ENCODE peak calls at places on chromosomes 6 and 20, in ten cellular contexts. Y, N, P, Z, J, X, T, E, H and S are unnamed samples.
A peak's percentile ranks its signal among the peaks of the same experiment; 100 is the strongest.

GRCh38 chr20:29079769-29080690 is 2177.4 kb upstream of the DEFB115 start:
- DNase-seq in T (no peak), P (no peak), N (no peak), X (no peak), Y (peak; percentile 73), Z (peak; percentile 29), H (peak; percentile 14), E (peak; percentile 92), J (no peak), S (no peak)

GRCh38 chr6:42745083-42745637 is 743 bp downstream of the TBCC start:
- DNase-seq in H (peak; percentile 19), N (peak; percentile 41), X (peak; percentile 40), T (peak; percentile 49), J (peak; percentile 83), E (peak; percentile 27), Y (no peak), P (peak; percentile 14), Z (peak; percentile 29), S (no peak)

GRCh38 chr6:14858808-14859207 is 387.1 kb upstream of the JARID2 start:
- DNase-seq in N (no peak), Z (no peak), Y (no peak), H (no peak), P (no peak), J (peak; percentile 28), E (no peak), T (no peak), X (no peak), S (no peak)

GRCh38 chr6:3390698-3391097 is 66.2 kb downstream of the SLC22A23 start:
- DNase-seq in Z (peak; percentile 70), J (no peak), N (peak; percentile 88), E (peak; percentile 88), Y (no peak), H (peak; percentile 90), X (peak; percentile 79), P (no peak), T (no peak), S (no peak)

GRCh38 chr20:4677846-4678245 is 43.9 kb upstream of the PRND start:
- DNase-seq in T (no peak), X (no peak), P (no peak), E (no peak), J (no peak), N (no peak), Z (no peak), H (no peak), Y (no peak), S (no peak)

GRCh38 chr6:32668226-32668747 is 1.8 kb upstream of the HLA-DQB1 start:
- DNase-seq in Z (peak; percentile 43), H (no peak), E (peak; percentile 34), X (peak; percentile 13), T (peak; percentile 66), J (no peak), P (no peak), N (peak; percentile 26), Y (no peak), S (no peak)

GRCh38 chr6:160971151-160971550 is 20.4 kb upstream of the MAP3K4 start:
- DNase-seq in X (no peak), T (no peak), E (no peak), H (no peak), Z (no peak), J (no peak), N (no peak), P (no peak), Y (no peak), S (no peak)

GRCh38 chr6:42138630-42139619 is 3.5 kb downstream of the C6orf132 start:
- DNase-seq in E (peak; percentile 42), P (no peak), H (no peak), N (no peak), Y (no peak), T (no peak), J (no peak), X (no peak), Z (no peak), S (no peak)

GRCh38 chr20:3276400-3277015 is 37.5 kb upstream of the SLC4A11 start:
- DNase-seq in Y (no peak), J (peak; percentile 60), N (no peak), P (no peak), Z (no peak), E (peak; percentile 54), X (no peak), T (peak; percentile 54), H (peak; percentile 59), S (no peak)

GRCh38 chr6:45420083-45420908 is 42.6 kb upstream of the SUPT3H start:
- DNase-seq in E (peak; percentile 79), J (peak; percentile 82), N (peak; percentile 56), Z (peak; percentile 24), X (no peak), P (no peak), T (peak; percentile 20), Y (peak; percentile 53), H (peak; percentile 66), S (no peak)

GRCh38 chr6:3885262-3886036 is 36.3 kb downstream of the FAM50B start:
- DNase-seq in J (no peak), E (no peak), Z (no peak), H (no peak), X (no peak), T (no peak), Y (no peak), N (no peak), P (no peak), S (no peak)

GRCh38 chr6:26158581-26159416 is 71.6 kb downstream of the HFE start:
- DNase-seq in H (peak; percentile 60), Y (peak; percentile 72), T (no peak), Z (peak; percentile 72), N (peak; percentile 87), P (no peak), X (peak; percentile 52), E (peak; percentile 60), J (peak; percentile 91), S (no peak)

GRCh38 chr6:31049518-31049917 is 39.2 kb downstream of the MUC22 start:
- DNase-seq in E (no peak), J (no peak), N (no peak), X (no peak), T (no peak), P (no peak), H (no peak), Z (no peak), Y (no peak), S (no peak)

GRCh38 chr20:44648579-44648978 is 2.9 kb downstream of the ADA start:
- DNase-seq in E (no peak), X (no peak), J (peak; percentile 39), Y (no peak), T (no peak), Z (no peak), P (no peak), H (no peak), N (no peak), S (no peak)

GRCh38 chr20:46844965-46845364 is 49.7 kb upstream of the EYA2 start:
- DNase-seq in P (no peak), X (no peak), J (no peak), N (no peak), T (no peak), E (no peak), Z (no peak), H (no peak), Y (no peak), S (no peak)

GRCh38 chr6:166950443-166950821 is 5.9 kb downstream of the RNASET2 start:
- DNase-seq in T (peak; percentile 68), H (no peak), J (no peak), P (no peak), Z (no peak), E (no peak), X (no peak), N (peak; percentile 38), Y (peak; percentile 32), S (no peak)

GRCh38 chr20:37543828-37544227 is 16.2 kb upstream of the BLCAP start:
- DNase-seq in T (no peak), Y (no peak), X (no peak), Z (no peak), P (no peak), N (no peak), E (peak; percentile 70), J (peak; percentile 50), H (peak; percentile 59), S (peak; percentile 18)
- TF ChIP-seq CTCF in T (no peak), Y (no peak), X (no peak), Z (no peak), P (peak; percentile 47), N (peak; percentile 20), E (peak; percentile 56), J (peak; percentile 34), H (peak; percentile 50), S (peak; percentile 66)

GRCh38 chr20:36728986-36729385 is 16.9 kb downstream of the NDRG3 start:
- DNase-seq in E (peak; percentile 19), Z (no peak), P (no peak), N (no peak), T (peak; percentile 35), Y (no peak), X (no peak), H (peak; percentile 8), J (peak; percentile 66), S (no peak)
- TF ChIP-seq CTCF in E (no peak), Z (no peak), P (no peak), N (no peak), T (no peak), Y (no peak), X (no peak), H (no peak), J (peak; percentile 39), S (peak; percentile 26)

GRCh38 chr20:57388953-57389694 is 2.1 kb upstream of the RBM38 start:
- DNase-seq in X (peak; percentile 82), H (peak; percentile 79), T (peak; percentile 87), P (peak; percentile 54), N (peak; percentile 90), J (peak; percentile 93), Z (peak; percentile 89), Y (peak; percentile 97), E (peak; percentile 84), S (peak; percentile 74)
- TF ChIP-seq CTCF in X (peak; percentile 9), H (peak; percentile 17), T (peak; percentile 43), P (peak; percentile 50), N (peak; percentile 40), J (peak; percentile 49), Z (peak; percentile 33), Y (no peak), E (peak; percentile 30), S (peak; percentile 59)

GRCh38 chr6:83055366-83055964 is 10.2 kb downstream of the UBE3D start:
- DNase-seq in P (peak; percentile 34), T (peak; percentile 40), J (peak; percentile 54), E (peak; percentile 66), Y (no peak), X (peak; percentile 23), N (peak; percentile 27), Z (no peak), H (peak; percentile 63), S (no peak)
- TF ChIP-seq CTCF in P (peak; percentile 93), T (peak; percentile 47), J (peak; percentile 85), E (peak; percentile 83), Y (peak; percentile 45), X (peak; percentile 82), N (peak; percentile 78), Z (peak; percentile 85), H (peak; percentile 78), S (peak; percentile 92)

GRCh38 chr6:118800394-118801071 is 93.4 kb upstream of the ASF1A start:
- DNase-seq in T (peak; percentile 82), X (peak; percentile 62), E (peak; percentile 92), N (peak; percentile 80), J (peak; percentile 87), Z (peak; percentile 80), Y (peak; percentile 22), H (peak; percentile 93), P (peak; percentile 41), S (peak; percentile 79)
- TF ChIP-seq CTCF in T (peak; percentile 91), X (peak; percentile 87), E (peak; percentile 94), N (peak; percentile 76), J (peak; percentile 93), Z (peak; percentile 96), Y (peak; percentile 73), H (peak; percentile 89), P (peak; percentile 85), S (peak; percentile 96)